ENCODE peak calls at places on chromosome 13, in eight cellular contexts. M is EL; Y is stimulated activated CD8-positive, alpha-beta memory T cell treated with anti-CD3 and anti-CD28 coated beads, Interleukin-15, amount 100 ng/mL, for 1 hour; F is CD8-positive, alpha-beta T cell; L is NCI-H146; A is HCEC 1CT; S is skeletal muscle cell; G is aorta. J is an unnamed sample.

GRCh38 chr13:81171065-81171647 is 830.2 kb upstream of the SPRY2 start:
- DNase-seq in Y (no peak), L (peak), S (no peak), M (peak), F (no peak), A (peak), G (no peak), J (no peak)

GRCh38 chr13:40672310-40673060 is 6.0 kb upstream of the FOXO1 start:
- DNase-seq in F (no peak), M (peak), A (peak), G (no peak), S (no peak), L (no peak), Y (no peak), J (no peak)

GRCh38 chr13:40120781-40121180 is 465.3 kb downstream of the COG6 start:
- DNase-seq in A (no peak), F (no peak), S (no peak), Y (no peak), L (no peak), M (peak), G (no peak), J (no peak)

GRCh38 chr13:46598140-46598819 is 45.3 kb downstream of the LRCH1 start:
- DNase-seq in F (no peak), G (no peak), A (no peak), M (no peak), Y (no peak), S (no peak), L (no peak), J (no peak)

GRCh38 chr13:113110048-113110851 is 4.7 kb downstream of the F7 start:
- DNase-seq in G (peak), Y (no peak), A (no peak), F (no peak), M (no peak), S (no peak), L (peak), J (peak)

GRCh38 chr13:44605711-44606110 is 29.6 kb upstream of the TSC22D1 start:
- DNase-seq in M (no peak), F (no peak), L (no peak), A (no peak), G (no peak), S (no peak), Y (no peak), J (no peak)

GRCh38 chr13:91510058-91510457 is 111.6 kb downstream of the GPC5 start:
- DNase-seq in M (no peak), L (no peak), Y (no peak), F (no peak), S (no peak), G (no peak), A (no peak), J (no peak)

GRCh38 chr13:73303858-73304257 is 245.1 kb downstream of the KLF5 start:
- DNase-seq in G (no peak), Y (no peak), S (peak), M (peak), L (no peak), F (no peak), A (peak), J (no peak)

GRCh38 chr13:26498524-26499208 is 58.8 kb upstream of the WASF3 start:
- DNase-seq in F (no peak), A (peak), Y (no peak), G (no peak), L (peak), M (peak), S (peak), J (no peak)

GRCh38 chr13:69579351-69579750 is 528.3 kb upstream of the ATXN8OS start:
- DNase-seq in Y (no peak), F (no peak), L (peak), G (no peak), M (no peak), A (no peak), S (no peak), J (no peak)

GRCh38 chr13:114004416-114005205 is 30.7 kb upstream of the C13orf46 start:
- DNase-seq in Y (no peak), L (no peak), F (no peak), M (no peak), G (no peak), A (no peak), S (no peak), J (no peak)

GRCh38 chr13:113635048-113635420 is 23.0 kb downstream of the ATP4B start:
- DNase-seq in S (no peak), G (peak), M (no peak), F (no peak), Y (no peak), A (no peak), L (no peak), J (no peak)

GRCh38 chr13:110540871-110541525 is 20.5 kb downstream of the RAB20 start:
- DNase-seq in F (no peak), M (no peak), L (no peak), Y (no peak), A (no peak), G (no peak), S (no peak), J (no peak)